ENCODE peak calls at places on chromosomes 7 and 10, in seven cellular contexts. K, E, N, M, Z, W and V are unnamed samples.

GRCh38 chr7:91263359-91264082 is 712 bp upstream of the FZD1 start:
- DNase-seq in K (no peak), E (no peak), N (peak; percentile 38), M (peak; percentile 32), Z (peak; percentile 55), W (no peak), V (peak; percentile 50)

GRCh38 chr10:33347227-33347626 is 12.8 kb upstream of the NRP1 start:
- DNase-seq in K (peak; percentile 71), E (no peak), N (no peak), M (no peak), Z (peak; percentile 33), W (no peak), V (no peak)

GRCh38 chr10:71501402-71501801 is 104.7 kb downstream of the CDH23 start:
- DNase-seq in K (no peak), E (peak; percentile 52), N (no peak), M (no peak), Z (no peak), W (no peak), V (no peak)

GRCh38 chr10:49831352-49832040 is 69.4 kb upstream of the OGDHL start:
- DNase-seq in K (peak; percentile 34), E (peak; percentile 91), N (peak; percentile 81), M (no peak), Z (peak; percentile 42), W (peak; percentile 66), V (peak; percentile 57)

GRCh38 chr7:22393825-22394458 is 37.0 kb upstream of the RAPGEF5 start:
- DNase-seq in K (peak; percentile 48), E (peak; percentile 18), N (no peak), M (no peak), Z (no peak), W (no peak), V (no peak)

GRCh38 chr7:68684246-68684850 is 913.9 kb upstream of the AUTS2 start:
- DNase-seq in K (peak; percentile 17), E (peak; percentile 62), N (no peak), M (no peak), Z (no peak), W (peak; percentile 15), V (no peak)

GRCh38 chr10:69279110-69279509 is 814 bp downstream of the HK1 start:
- DNase-seq in K (no peak), E (no peak), N (no peak), M (no peak), Z (no peak), W (no peak), V (no peak)

GRCh38 chr10:49396666-49396999 is 744 bp upstream of the DRGX start:
- DNase-seq in K (no peak), E (no peak), N (no peak), M (no peak), Z (no peak), W (no peak), V (no peak)

GRCh38 chr7:55484241-55484640 is 88.1 kb downstream of the VOPP1 start:
- DNase-seq in K (no peak), E (no peak), N (peak; percentile 5), M (no peak), Z (no peak), W (no peak), V (no peak)

DNA sequence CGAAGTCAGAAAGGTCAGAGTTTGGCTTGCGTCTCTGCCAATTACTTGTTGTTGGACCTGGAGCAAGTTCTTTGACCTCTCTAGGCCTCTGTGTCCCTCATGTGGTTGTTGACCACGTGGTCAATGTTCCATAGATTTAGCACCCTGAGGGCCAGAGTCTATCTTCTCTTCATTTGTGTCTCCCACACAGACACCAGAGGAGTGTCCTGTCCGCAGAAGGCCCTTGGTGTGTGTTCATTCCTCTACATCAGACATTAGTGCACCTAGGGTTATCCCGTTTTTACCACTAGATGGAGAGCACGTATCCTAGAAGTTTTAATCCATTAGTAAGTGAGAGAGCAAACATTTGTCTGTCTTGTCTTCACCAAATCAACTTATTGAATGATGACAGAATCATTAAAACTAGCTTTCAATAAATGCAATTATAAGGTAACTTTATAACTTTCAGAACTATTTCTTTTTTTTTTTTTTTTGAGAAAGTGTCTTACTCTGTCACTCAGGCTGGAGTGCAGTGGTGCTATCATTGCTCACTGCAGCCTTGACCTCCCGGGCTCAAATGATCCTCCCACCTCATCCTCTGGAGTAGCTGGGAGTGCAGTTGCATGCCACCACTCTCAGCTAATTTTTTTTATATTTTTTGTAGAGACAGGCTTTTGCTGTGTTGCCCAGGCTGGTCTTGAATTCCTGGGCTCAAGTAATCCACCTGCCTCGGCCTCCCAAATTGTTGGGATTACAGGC is 122.5 kb upstream of the ANKRD1 start:
- DNase-seq in K (peak; percentile 16), E (peak; percentile 53), N (no peak), M (peak; percentile 56), Z (peak; percentile 46), W (no peak), V (no peak)
- H2AK5ac ChIP-seq in K (no peak overlapping the region), E (no peak overlapping the region), N (no peak overlapping the region), M (no peak overlapping the region), Z (no peak overlapping the region), W (no peak overlapping the region), V (no peak overlapping the region)

GRCh38 chr7:23475579-23475844 is 5.2 kb upstream of the IGF2BP3 start:
- DNase-seq in K (no peak), E (no peak), N (no peak), M (no peak), Z (no peak), W (no peak), V (no peak)
- H2AK5ac ChIP-seq in K (no peak overlapping the region), E (no peak overlapping the region), N (no peak overlapping the region), M (no peak overlapping the region), Z (no peak overlapping the region), W (no peak overlapping the region), V (no peak overlapping the region)

GRCh38 chr7:15471387-15471786 is 90.4 kb downstream of the AGMO start:
- DNase-seq in K (no peak), E (no peak), N (no peak), M (no peak), Z (no peak), W (no peak), V (no peak)
- H2AK5ac ChIP-seq in K (no peak overlapping the region), E (no peak overlapping the region), N (no peak overlapping the region), M (no peak overlapping the region), Z (no peak overlapping the region), W (no peak overlapping the region), V (no peak overlapping the region)

DNA sequence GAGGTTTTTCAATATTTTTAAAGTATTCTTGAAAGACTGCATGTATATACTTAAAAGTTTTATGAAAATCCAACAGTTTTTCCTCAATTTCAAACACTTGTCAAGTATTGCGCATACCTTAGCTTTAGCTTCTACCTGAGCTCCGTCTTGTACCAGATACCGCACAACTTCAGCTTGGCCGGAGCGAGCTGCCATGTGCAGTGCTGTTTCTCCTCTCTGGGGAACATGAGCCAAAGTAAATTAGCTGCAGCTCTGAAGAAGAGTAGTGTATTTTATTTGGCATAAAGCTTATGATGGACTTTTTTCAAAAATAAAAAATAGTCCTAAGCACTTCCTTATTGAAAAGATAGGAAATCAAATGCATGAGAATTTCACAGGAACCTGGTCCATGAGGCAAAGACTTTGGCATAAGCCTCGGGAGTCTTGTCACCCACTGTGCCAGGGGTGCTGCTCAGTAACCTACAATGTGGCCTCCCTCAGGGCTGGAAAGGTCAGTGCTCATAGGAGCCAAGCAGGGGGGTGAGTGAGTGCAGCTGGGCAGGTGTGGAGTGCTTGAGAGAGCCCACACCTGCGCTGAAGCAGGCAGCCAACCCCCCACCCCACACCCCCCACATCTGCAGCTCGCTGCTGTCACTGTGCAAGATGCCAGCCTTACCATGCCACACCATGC is 189.5 kb downstream of the ANK3 start:
- DNase-seq in K (no peak), E (no peak), N (no peak), M (no peak), Z (no peak), W (no peak), V (no peak)
- H2AK5ac ChIP-seq in K (no peak overlapping the region), E (no peak overlapping the region), N (no peak overlapping the region), M (no peak overlapping the region), Z (no peak overlapping the region), W (peak overlapping the region; percentile 33), V (no peak overlapping the region)

DNA sequence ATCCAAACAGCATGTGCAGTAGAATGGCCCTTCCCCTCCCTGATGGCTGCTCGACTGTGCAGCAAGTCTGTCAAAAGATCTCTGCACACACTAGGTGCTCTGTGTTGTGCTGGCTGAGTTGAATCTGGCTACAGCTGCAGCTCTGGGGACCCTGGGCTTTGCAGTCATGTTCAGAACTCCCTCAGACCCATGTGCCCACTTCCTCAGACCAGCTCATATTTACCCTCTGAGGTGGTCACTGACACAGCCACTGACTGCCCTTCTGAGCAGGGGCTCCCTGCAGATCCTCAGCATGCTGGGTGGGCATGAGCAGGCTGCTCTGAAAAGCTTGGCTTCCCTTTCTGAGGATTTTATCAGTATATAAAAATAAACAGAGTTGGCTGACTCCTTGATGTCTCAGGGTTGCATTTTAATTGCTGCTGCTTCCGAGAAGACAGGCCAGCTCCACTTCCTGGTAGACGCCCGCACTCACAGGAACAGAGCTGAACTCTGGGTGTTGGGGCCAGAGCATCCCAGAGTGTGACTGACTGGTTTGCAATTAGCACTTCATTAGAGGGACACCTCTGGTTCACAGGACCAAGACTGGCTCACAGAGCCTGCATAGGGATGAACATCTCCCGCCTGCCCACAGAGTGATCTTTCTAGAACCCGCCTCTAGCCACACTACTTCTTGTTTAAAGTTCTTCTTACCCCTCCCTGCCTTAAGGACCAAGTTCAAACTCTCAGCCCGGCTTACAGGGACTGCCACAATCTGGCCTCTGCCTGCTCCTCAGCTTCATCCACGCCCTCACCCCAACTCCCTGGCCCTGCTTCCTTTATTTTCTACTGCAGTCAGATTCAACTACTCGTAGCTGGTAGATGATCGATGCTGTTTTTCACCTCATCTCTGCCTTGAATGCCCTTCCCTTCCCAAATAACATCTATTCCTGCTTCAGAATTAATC is 508.1 kb downstream of the RPS24 start:
- DNase-seq in K (peak; percentile 68), E (peak; percentile 66), N (no peak), M (no peak), Z (peak; percentile 17), W (no peak), V (no peak)
- H2AK5ac ChIP-seq in K (peak overlapping the region; percentile 96), E (no peak overlapping the region), N (no peak overlapping the region), M (no peak overlapping the region), Z (no peak overlapping the region), W (peak overlapping the region; percentile 11), V (no peak overlapping the region)

DNA sequence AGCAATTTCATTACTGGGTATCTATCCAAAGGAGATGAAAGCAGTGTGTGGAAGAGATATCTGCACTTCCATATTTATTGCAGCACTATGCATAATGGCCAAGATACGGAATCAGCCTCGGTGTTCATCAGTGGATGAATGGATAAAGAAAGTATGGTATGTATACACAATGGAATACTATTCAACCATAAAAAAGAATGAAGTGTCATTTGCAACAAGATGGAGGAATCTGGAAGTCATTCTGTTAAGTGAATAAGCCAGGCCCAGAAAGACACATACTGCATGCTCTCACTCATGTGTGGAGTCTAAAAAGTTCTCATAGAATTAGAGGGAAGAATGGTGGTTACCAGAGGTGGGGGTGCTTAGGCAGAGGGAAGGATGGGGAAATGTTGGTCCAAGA is 35.3 kb downstream of the CREM start:
- DNase-seq in K (no peak), E (no peak), N (no peak), M (no peak), Z (no peak), W (no peak), V (no peak)
- H2AK5ac ChIP-seq in K (no peak overlapping the region), E (no peak overlapping the region), N (no peak overlapping the region), M (no peak overlapping the region), Z (no peak overlapping the region), W (no peak overlapping the region), V (no peak overlapping the region)

DNA sequence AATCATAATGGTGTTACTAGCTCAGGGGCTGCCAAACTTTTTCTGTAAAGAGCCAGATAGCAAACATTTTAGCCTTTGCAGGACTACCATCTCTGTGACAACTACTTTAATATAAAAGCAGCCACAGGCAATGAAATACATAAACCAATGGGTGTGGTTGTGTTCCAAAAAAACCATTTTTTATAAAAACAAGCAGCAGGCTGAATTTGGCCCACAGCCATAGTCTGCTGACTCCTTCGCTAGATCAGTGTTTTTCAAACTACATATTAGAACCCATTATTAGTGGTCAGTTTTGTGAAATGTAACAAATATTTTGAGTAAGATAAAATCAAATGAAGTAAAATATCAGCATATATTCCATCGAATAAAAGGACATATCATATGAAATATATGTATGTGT is 13.6 kb downstream of the GNG11 start:
- DNase-seq in K (no peak), E (no peak), N (no peak), M (no peak), Z (no peak), W (no peak), V (no peak)
- H2AK5ac ChIP-seq in K (no peak overlapping the region), E (no peak overlapping the region), N (no peak overlapping the region), M (no peak overlapping the region), Z (no peak overlapping the region), W (no peak overlapping the region), V (no peak overlapping the region)